ENCODE peak calls at places on chromosomes 13 and 19, in four cellular contexts. One of them, this sample, is unnamed.

GRCh38 chr19:46413262-46414031 is at the start of gene CCDC8:
- DNase-seq in activated gamma-delta T cell treated with anti-CD3 and anti-CD28 coated beads, Interleukin-2, amount 50 U/mL, for 16 hours: no peak
- DNase-seq in CD8-positive, alpha-beta T cell: no peak
- DNase-seq in HTR-8/SVneo: peak
- DNase-seq in this sample: no peak

GRCh38 chr19:40398417-40399056 is 8.6 kb upstream of the HIPK4 start:
- DNase-seq in activated gamma-delta T cell treated with anti-CD3 and anti-CD28 coated beads, Interleukin-2, amount 50 U/mL, for 16 hours: peak
- DNase-seq in CD8-positive, alpha-beta T cell: peak
- DNase-seq in HTR-8/SVneo: no peak
- DNase-seq in this sample: peak

GRCh38 chr19:39539519-39540332 is at the start of gene EID2:
- DNase-seq in activated gamma-delta T cell treated with anti-CD3 and anti-CD28 coated beads, Interleukin-2, amount 50 U/mL, for 16 hours: peak
- DNase-seq in CD8-positive, alpha-beta T cell: peak
- DNase-seq in HTR-8/SVneo: peak
- DNase-seq in this sample: peak

GRCh38 chr19:13492128-13492527 is 14.2 kb downstream of the CACNA1A start:
- DNase-seq in activated gamma-delta T cell treated with anti-CD3 and anti-CD28 coated beads, Interleukin-2, amount 50 U/mL, for 16 hours: no peak
- DNase-seq in CD8-positive, alpha-beta T cell: no peak
- DNase-seq in HTR-8/SVneo: no peak
- DNase-seq in this sample: no peak

GRCh38 chr13:87769445-87769844 is 98.3 kb downstream of the SLITRK5 start:
- DNase-seq in activated gamma-delta T cell treated with anti-CD3 and anti-CD28 coated beads, Interleukin-2, amount 50 U/mL, for 16 hours: no peak
- DNase-seq in CD8-positive, alpha-beta T cell: no peak
- DNase-seq in HTR-8/SVneo: no peak
- DNase-seq in this sample: no peak

GRCh38 chr13:29472317-29472961 is 123.0 kb downstream of the SLC7A1 start:
- DNase-seq in activated gamma-delta T cell treated with anti-CD3 and anti-CD28 coated beads, Interleukin-2, amount 50 U/mL, for 16 hours: peak
- DNase-seq in CD8-positive, alpha-beta T cell: peak
- DNase-seq in HTR-8/SVneo: peak
- DNase-seq in this sample: peak

GRCh38 chr19:51489113-51489512 is 10.8 kb downstream of the CEACAM18 start:
- DNase-seq in activated gamma-delta T cell treated with anti-CD3 and anti-CD28 coated beads, Interleukin-2, amount 50 U/mL, for 16 hours: no peak
- DNase-seq in CD8-positive, alpha-beta T cell: no peak
- DNase-seq in HTR-8/SVneo: no peak
- DNase-seq in this sample: no peak

GRCh38 chr19:30082168-30082567 is 140.1 kb downstream of the URI1 start:
- DNase-seq in activated gamma-delta T cell treated with anti-CD3 and anti-CD28 coated beads, Interleukin-2, amount 50 U/mL, for 16 hours: no peak
- DNase-seq in CD8-positive, alpha-beta T cell: no peak
- DNase-seq in HTR-8/SVneo: no peak
- DNase-seq in this sample: no peak

GRCh38 chr19:49114630-49115363 is 627 bp downstream of the LIN7B start:
- DNase-seq in activated gamma-delta T cell treated with anti-CD3 and anti-CD28 coated beads, Interleukin-2, amount 50 U/mL, for 16 hours: no peak
- DNase-seq in CD8-positive, alpha-beta T cell: peak
- DNase-seq in HTR-8/SVneo: peak
- DNase-seq in this sample: no peak

GRCh38 chr13:28147489-28147888 is 9.1 kb downstream of the PAN3 start:
- DNase-seq in activated gamma-delta T cell treated with anti-CD3 and anti-CD28 coated beads, Interleukin-2, amount 50 U/mL, for 16 hours: no peak
- DNase-seq in CD8-positive, alpha-beta T cell: no peak
- DNase-seq in HTR-8/SVneo: no peak
- DNase-seq in this sample: no peak

GRCh38 chr13:91978571-91978970 is 580.1 kb downstream of the GPC5 start:
- DNase-seq in activated gamma-delta T cell treated with anti-CD3 and anti-CD28 coated beads, Interleukin-2, amount 50 U/mL, for 16 hours: no peak
- DNase-seq in CD8-positive, alpha-beta T cell: no peak
- DNase-seq in HTR-8/SVneo: no peak
- DNase-seq in this sample: no peak

GRCh38 chr19:12015753-12016116 is 19.7 kb downstream of the ZNF433 start:
- DNase-seq in activated gamma-delta T cell treated with anti-CD3 and anti-CD28 coated beads, Interleukin-2, amount 50 U/mL, for 16 hours: no peak
- DNase-seq in CD8-positive, alpha-beta T cell: no peak
- DNase-seq in HTR-8/SVneo: no peak
- DNase-seq in this sample: no peak

GRCh38 chr13:24563087-24563486 is 50.5 kb upstream of the PARP4 start:
- DNase-seq in activated gamma-delta T cell treated with anti-CD3 and anti-CD28 coated beads, Interleukin-2, amount 50 U/mL, for 16 hours: no peak
- DNase-seq in CD8-positive, alpha-beta T cell: no peak
- DNase-seq in HTR-8/SVneo: no peak
- DNase-seq in this sample: no peak

GRCh38 chr19:39356647-39357046 is 14.4 kb downstream of the SAMD4B start:
- DNase-seq in activated gamma-delta T cell treated with anti-CD3 and anti-CD28 coated beads, Interleukin-2, amount 50 U/mL, for 16 hours: no peak
- DNase-seq in CD8-positive, alpha-beta T cell: no peak
- DNase-seq in HTR-8/SVneo: no peak
- DNase-seq in this sample: no peak

GRCh38 chr19:42284066-42284501 is 15.0 kb downstream of the CIC start:
- DNase-seq in activated gamma-delta T cell treated with anti-CD3 and anti-CD28 coated beads, Interleukin-2, amount 50 U/mL, for 16 hours: peak
- DNase-seq in CD8-positive, alpha-beta T cell: peak
- DNase-seq in HTR-8/SVneo: no peak
- DNase-seq in this sample: peak

GRCh38 chr13:81153478-81153877 is 812.6 kb upstream of the SPRY2 start:
- DNase-seq in activated gamma-delta T cell treated with anti-CD3 and anti-CD28 coated beads, Interleukin-2, amount 50 U/mL, for 16 hours: no peak
- DNase-seq in CD8-positive, alpha-beta T cell: no peak
- DNase-seq in HTR-8/SVneo: no peak
- DNase-seq in this sample: no peak

GRCh38 chr13:83325454-83325853 is 556.8 kb downstream of the SLITRK1 start:
- DNase-seq in activated gamma-delta T cell treated with anti-CD3 and anti-CD28 coated beads, Interleukin-2, amount 50 U/mL, for 16 hours: no peak
- DNase-seq in CD8-positive, alpha-beta T cell: no peak
- DNase-seq in HTR-8/SVneo: no peak
- DNase-seq in this sample: no peak

GRCh38 chr13:31172001-31172400 is 10.3 kb upstream of the HSPH1 start:
- DNase-seq in activated gamma-delta T cell treated with anti-CD3 and anti-CD28 coated beads, Interleukin-2, amount 50 U/mL, for 16 hours: no peak
- DNase-seq in CD8-positive, alpha-beta T cell: no peak
- DNase-seq in HTR-8/SVneo: no peak
- DNase-seq in this sample: no peak

GRCh38 chr19:30646806-30647205 is 274.6 kb downstream of the ZNF536 start:
- DNase-seq in activated gamma-delta T cell treated with anti-CD3 and anti-CD28 coated beads, Interleukin-2, amount 50 U/mL, for 16 hours: no peak
- DNase-seq in CD8-positive, alpha-beta T cell: no peak
- DNase-seq in HTR-8/SVneo: no peak
- DNase-seq in this sample: peak

GRCh38 chr13:45537506-45537905 is 72.8 kb downstream of the COG3 start:
- DNase-seq in activated gamma-delta T cell treated with anti-CD3 and anti-CD28 coated beads, Interleukin-2, amount 50 U/mL, for 16 hours: no peak
- DNase-seq in CD8-positive, alpha-beta T cell: no peak
- DNase-seq in HTR-8/SVneo: no peak
- DNase-seq in this sample: no peak

GRCh38 chr13:94620286-94620896 is 18.7 kb downstream of the GPR180 start:
- DNase-seq in activated gamma-delta T cell treated with anti-CD3 and anti-CD28 coated beads, Interleukin-2, amount 50 U/mL, for 16 hours: no peak
- DNase-seq in CD8-positive, alpha-beta T cell: no peak
- DNase-seq in HTR-8/SVneo: no peak
- DNase-seq in this sample: no peak

GRCh38 chr13:25885418-25885817 is 166.4 kb downstream of the SHISA2 start:
- DNase-seq in activated gamma-delta T cell treated with anti-CD3 and anti-CD28 coated beads, Interleukin-2, amount 50 U/mL, for 16 hours: no peak
- DNase-seq in CD8-positive, alpha-beta T cell: no peak
- DNase-seq in HTR-8/SVneo: no peak
- DNase-seq in this sample: no peak

GRCh38 chr19:42601811-42602443 is 7.2 kb upstream of the CEACAM8 start:
- DNase-seq in activated gamma-delta T cell treated with anti-CD3 and anti-CD28 coated beads, Interleukin-2, amount 50 U/mL, for 16 hours: no peak
- DNase-seq in CD8-positive, alpha-beta T cell: no peak
- DNase-seq in HTR-8/SVneo: peak
- DNase-seq in this sample: peak

GRCh38 chr19:16661480-16662034 is 618 bp downstream of the TMEM38A start:
- DNase-seq in activated gamma-delta T cell treated with anti-CD3 and anti-CD28 coated beads, Interleukin-2, amount 50 U/mL, for 16 hours: no peak
- DNase-seq in CD8-positive, alpha-beta T cell: peak
- DNase-seq in HTR-8/SVneo: no peak
- DNase-seq in this sample: no peak

GRCh38 chr19:3216874-3217273 is 7.6 kb upstream of the CELF5 start:
- DNase-seq in activated gamma-delta T cell treated with anti-CD3 and anti-CD28 coated beads, Interleukin-2, amount 50 U/mL, for 16 hours: no peak
- DNase-seq in CD8-positive, alpha-beta T cell: no peak
- DNase-seq in HTR-8/SVneo: no peak
- DNase-seq in this sample: no peak

GRCh38 chr13:42803563-42804212 is 22.3 kb downstream of the FAM216B start:
- DNase-seq in activated gamma-delta T cell treated with anti-CD3 and anti-CD28 coated beads, Interleukin-2, amount 50 U/mL, for 16 hours: no peak
- DNase-seq in CD8-positive, alpha-beta T cell: no peak
- DNase-seq in HTR-8/SVneo: no peak
- DNase-seq in this sample: no peak

GRCh38 chr13:60267498-60268202 is 103.9 kb upstream of the DIAPH3 start:
- DNase-seq in activated gamma-delta T cell treated with anti-CD3 and anti-CD28 coated beads, Interleukin-2, amount 50 U/mL, for 16 hours: no peak
- DNase-seq in CD8-positive, alpha-beta T cell: peak
- DNase-seq in HTR-8/SVneo: no peak
- DNase-seq in this sample: no peak

GRCh38 chr13:23876265-23876664 is 12.9 kb downstream of the MIPEP start:
- DNase-seq in activated gamma-delta T cell treated with anti-CD3 and anti-CD28 coated beads, Interleukin-2, amount 50 U/mL, for 16 hours: no peak
- DNase-seq in CD8-positive, alpha-beta T cell: no peak
- DNase-seq in HTR-8/SVneo: no peak
- DNase-seq in this sample: peak

GRCh38 chr19:7700128-7700470 is 1.8 kb downstream of the FCER2 start:
- DNase-seq in activated gamma-delta T cell treated with anti-CD3 and anti-CD28 coated beads, Interleukin-2, amount 50 U/mL, for 16 hours: no peak
- DNase-seq in CD8-positive, alpha-beta T cell: no peak
- DNase-seq in HTR-8/SVneo: no peak
- DNase-seq in this sample: no peak

GRCh38 chr13:94112227-94112626 is 367.3 kb downstream of the DCT start:
- DNase-seq in activated gamma-delta T cell treated with anti-CD3 and anti-CD28 coated beads, Interleukin-2, amount 50 U/mL, for 16 hours: no peak
- DNase-seq in CD8-positive, alpha-beta T cell: no peak
- DNase-seq in HTR-8/SVneo: peak
- DNase-seq in this sample: no peak

GRCh38 chr13:102610296-102610895 is 13.6 kb downstream of the TPP2 start:
- DNase-seq in activated gamma-delta T cell treated with anti-CD3 and anti-CD28 coated beads, Interleukin-2, amount 50 U/mL, for 16 hours: no peak
- DNase-seq in CD8-positive, alpha-beta T cell: no peak
- DNase-seq in HTR-8/SVneo: no peak
- DNase-seq in this sample: no peak

GRCh38 chr19:48121909-48122371 is 11.3 kb upstream of the PLA2G4C start:
- DNase-seq in activated gamma-delta T cell treated with anti-CD3 and anti-CD28 coated beads, Interleukin-2, amount 50 U/mL, for 16 hours: no peak
- DNase-seq in CD8-positive, alpha-beta T cell: no peak
- DNase-seq in HTR-8/SVneo: no peak
- DNase-seq in this sample: peak

GRCh38 chr13:65468628-65469027 is 1761.5 kb downstream of the PCDH9 start:
- DNase-seq in activated gamma-delta T cell treated with anti-CD3 and anti-CD28 coated beads, Interleukin-2, amount 50 U/mL, for 16 hours: no peak
- DNase-seq in CD8-positive, alpha-beta T cell: no peak
- DNase-seq in HTR-8/SVneo: no peak
- DNase-seq in this sample: no peak

GRCh38 chr13:89153941-89154340 is 1482.8 kb downstream of the SLITRK5 start:
- DNase-seq in activated gamma-delta T cell treated with anti-CD3 and anti-CD28 coated beads, Interleukin-2, amount 50 U/mL, for 16 hours: no peak
- DNase-seq in CD8-positive, alpha-beta T cell: no peak
- DNase-seq in HTR-8/SVneo: no peak
- DNase-seq in this sample: no peak

GRCh38 chr13:79637086-79637763 is 156.3 kb downstream of the NDFIP2 start:
- DNase-seq in activated gamma-delta T cell treated with anti-CD3 and anti-CD28 coated beads, Interleukin-2, amount 50 U/mL, for 16 hours: no peak
- DNase-seq in CD8-positive, alpha-beta T cell: no peak
- DNase-seq in HTR-8/SVneo: no peak
- DNase-seq in this sample: no peak

GRCh38 chr13:28636078-28636477 is 22.9 kb upstream of the POMP start:
- DNase-seq in activated gamma-delta T cell treated with anti-CD3 and anti-CD28 coated beads, Interleukin-2, amount 50 U/mL, for 16 hours: no peak
- DNase-seq in CD8-positive, alpha-beta T cell: no peak
- DNase-seq in HTR-8/SVneo: no peak
- DNase-seq in this sample: no peak

GRCh38 chr19:49691243-49692101 is 556 bp downstream of the CPT1C start:
- DNase-seq in activated gamma-delta T cell treated with anti-CD3 and anti-CD28 coated beads, Interleukin-2, amount 50 U/mL, for 16 hours: no peak
- DNase-seq in CD8-positive, alpha-beta T cell: no peak
- DNase-seq in HTR-8/SVneo: no peak
- DNase-seq in this sample: no peak

This sample was measured in COLO829.